ENCODE peak calls at places on chromosomes 12 and 14, in seven cellular contexts. V is K562, F is HepG2, J is HCT116, H is GM12878, Y is H1, S is SK-N-SH. C is an unnamed sample.

GRCh38 chr14:65414961-65415589 is 2.5 kb downstream of the FUT8 start:
- DNase-seq in V (peak), F (peak), J (no peak), H (no peak), Y (no peak), S (peak), C (no peak)

GRCh38 chr12:132003846-132004245 is 54.1 kb downstream of the EP400 start:
- DNase-seq in V (no peak), F (no peak), J (no peak), H (no peak), Y (no peak), S (no peak), C (no peak)

GRCh38 chr12:54438506-54438905 is 19.4 kb upstream of the ITGA5 start:
- DNase-seq in V (no peak), F (no peak), J (no peak), H (no peak), Y (no peak), S (no peak), C (no peak)

GRCh38 chr12:54378791-54379400 is 5.6 kb downstream of the ZNF385A start:
- DNase-seq in V (peak), F (peak), J (no peak), H (no peak), Y (peak), S (peak), C (peak)

GRCh38 chr12:51593539-51593938 is 2.5 kb downstream of the SCN8A start:
- DNase-seq in V (peak), F (peak), J (no peak), H (no peak), Y (no peak), S (no peak), C (peak)

GRCh38 chr12:111180830-111181726 is 187.8 kb downstream of the PHETA1 start:
- DNase-seq in V (peak), F (no peak), J (no peak), H (no peak), Y (no peak), S (peak), C (no peak)

GRCh38 chr12:76284816-76285750 is 63.1 kb downstream of the BBS10 start:
- DNase-seq in V (no peak), F (peak), J (no peak), H (no peak), Y (no peak), S (no peak), C (no peak)

GRCh38 chr12:94872671-94873367 is 130.7 kb downstream of the NDUFA12 start:
- DNase-seq in V (no peak), F (no peak), J (no peak), H (no peak), Y (peak), S (peak), C (no peak)

GRCh38 chr14:104739026-104739425 is 13.9 kb upstream of the SIVA1 start:
- DNase-seq in V (no peak), F (no peak), J (no peak), H (no peak), Y (no peak), S (peak), C (no peak)

GRCh38 chr12:89883630-89884364 is 175.2 kb upstream of the ATP2B1 start:
- DNase-seq in V (no peak), F (no peak), J (no peak), H (no peak), Y (no peak), S (no peak), C (no peak)

GRCh38 chr12:18747960-18748359 is 10.0 kb downstream of the CAPZA3 start:
- DNase-seq in V (no peak), F (no peak), J (no peak), H (no peak), Y (no peak), S (no peak), C (no peak)

GRCh38 chr12:18752280-18752920 is 14.5 kb downstream of the CAPZA3 start:
- DNase-seq in V (peak), F (no peak), J (no peak), H (no peak), Y (no peak), S (no peak), C (no peak)

GRCh38 chr12:18750087-18750486 is 12.2 kb downstream of the CAPZA3 start:
- DNase-seq in V (no peak), F (no peak), J (no peak), H (no peak), Y (no peak), S (no peak), C (no peak)

GRCh38 chr12:18751866-18752265 is 13.9 kb downstream of the CAPZA3 start:
- DNase-seq in V (no peak), F (no peak), J (no peak), H (no peak), Y (no peak), S (no peak), C (no peak)

DNA sequence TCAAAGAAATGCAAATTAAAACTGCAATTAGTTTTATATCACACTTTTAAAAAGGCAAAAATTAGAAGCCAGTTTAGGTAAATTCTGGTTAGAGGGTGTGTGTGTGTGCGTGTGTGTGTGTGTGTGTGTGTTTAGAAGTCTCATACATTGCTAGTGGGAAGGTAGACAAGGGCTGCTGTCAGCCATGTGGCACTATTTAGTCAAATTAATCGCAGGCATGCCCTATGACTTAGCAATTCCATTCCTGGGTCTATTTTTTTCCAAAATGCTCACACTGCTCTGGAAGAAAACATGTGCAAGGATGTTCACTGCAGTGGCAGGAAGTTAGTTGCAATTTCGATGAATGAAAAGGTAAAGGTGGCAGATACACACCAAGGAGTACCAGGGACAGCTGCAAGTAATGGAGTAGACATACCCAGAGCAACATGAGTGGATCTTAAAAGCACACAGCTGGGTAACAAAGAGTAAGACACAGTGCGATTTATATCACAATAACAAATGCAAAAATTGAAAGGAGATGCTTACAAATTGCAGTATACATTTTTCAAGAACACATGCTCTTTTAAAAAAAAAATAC is 11.6 kb downstream of the CAPZA3 start:
- DNase-seq in V (no peak), F (no peak), J (no peak), H (no peak), Y (no peak), S (no peak), C (no peak)
- TF ChIP-seq JUND in V (no peak), F (no peak), J (no peak), H (no peak), Y (no peak), S (no peak), C (no peak)

GRCh38 chr12:85877459-85877858 is 3.4 kb downstream of the NTS start:
- DNase-seq in V (no peak), F (no peak), J (no peak), H (no peak), Y (no peak), S (no peak), C (no peak)

GRCh38 chr12:85872497-85873091 is 1.5 kb upstream of the NTS start:
- DNase-seq in V (peak), F (peak), J (peak), H (no peak), Y (no peak), S (peak), C (peak)

GRCh38 chr12:85874064-85874463 is at the start of gene NTS:
- DNase-seq in V (no peak), F (no peak), J (no peak), H (no peak), Y (no peak), S (no peak), C (no peak)
- TF ChIP-seq JUND in V (no peak), F (no peak), J (no peak), H (no peak), Y (no peak), S (no peak), C (no peak)

DNA sequence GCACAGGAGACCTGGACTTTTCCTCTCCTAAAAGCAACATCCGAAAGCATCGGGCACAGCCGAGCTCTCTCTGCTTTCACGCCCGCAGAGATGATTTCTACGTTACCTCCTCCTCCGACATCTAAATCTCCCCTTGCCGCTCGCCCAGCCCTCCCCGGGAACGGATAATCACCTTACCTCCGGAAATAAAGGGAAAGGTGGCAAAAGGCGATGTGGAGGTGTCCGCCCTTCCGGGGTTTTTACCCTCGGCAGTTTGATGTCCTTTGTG is 560 bp downstream of the SLC38A1 start:
- DNase-seq in V (no peak), F (no peak), J (no peak), H (no peak), Y (no peak), S (no peak), C (no peak)
- TF ChIP-seq JUND in V (no peak), F (no peak), J (no peak), H (no peak), Y (no peak), S (no peak), C (no peak)

GRCh38 chr12:22821985-22822384 is 197.0 kb downstream of the ETNK1 start:
- DNase-seq in V (no peak), F (peak), J (no peak), H (no peak), Y (no peak), S (no peak), C (no peak)
- TF ChIP-seq JUND in V (no peak), F (no peak), J (no peak), H (no peak), Y (no peak), S (no peak), C (no peak)

DNA sequence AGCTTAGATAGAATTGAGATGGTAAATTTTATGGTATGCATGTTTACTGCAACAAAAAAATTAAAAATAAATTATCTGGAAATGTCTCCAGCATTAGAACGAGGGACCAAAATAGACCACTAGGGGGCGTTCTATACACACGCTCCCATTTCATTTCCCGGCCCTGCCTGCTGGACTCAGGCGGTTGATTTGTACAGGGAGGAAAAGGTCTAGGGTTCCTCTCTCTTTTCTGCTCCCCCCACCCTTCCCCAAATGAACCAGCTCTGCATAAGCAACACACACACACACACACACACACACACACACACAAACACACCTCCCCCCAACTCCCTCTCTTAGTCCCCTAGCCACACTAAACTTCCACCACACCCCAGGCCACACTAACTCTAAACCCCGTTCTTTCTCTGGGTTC is 7.8 kb upstream of the DTX1 start:
- DNase-seq in V (peak), F (peak), J (peak), H (no peak), Y (no peak), S (peak), C (peak)
- TF ChIP-seq JUND in V (no peak), F (no peak), J (no peak), H (no peak), Y (no peak), S (no peak), C (no peak)

DNA sequence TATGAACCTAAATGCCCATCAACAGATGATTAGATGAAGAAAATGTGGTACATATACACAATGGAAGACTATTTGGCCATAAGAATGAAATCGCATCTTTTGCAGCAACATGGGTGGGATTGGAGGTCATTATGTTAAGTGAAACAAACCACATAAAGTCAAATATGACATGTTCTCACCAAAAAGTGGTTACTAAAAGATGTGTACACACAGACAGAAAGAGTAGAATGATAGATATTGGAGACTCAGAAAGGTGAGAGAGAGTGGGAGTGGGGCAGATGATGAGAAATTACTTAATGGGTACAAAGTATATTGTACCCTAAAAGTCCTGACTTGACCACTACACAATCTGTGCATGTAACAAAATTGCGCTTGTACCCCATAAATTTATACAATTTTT is 19.6 kb downstream of the VWF start:
- DNase-seq in V (no peak), F (no peak), J (no peak), H (no peak), Y (no peak), S (no peak), C (no peak)
- TF ChIP-seq JUND in V (no peak), F (no peak), J (no peak), H (no peak), Y (no peak), S (no peak), C (no peak)

GRCh38 chr14:23093526-23093925 is 1.4 kb downstream of the ACIN1 start:
- DNase-seq in V (no peak), F (no peak), J (no peak), H (no peak), Y (no peak), S (no peak), C (no peak)

GRCh38 chr14:23093104-23093503 is 1.8 kb downstream of the ACIN1 start:
- DNase-seq in V (no peak), F (no peak), J (no peak), H (no peak), Y (no peak), S (no peak), C (no peak)

GRCh38 chr14:23094666-23095195 is at the start of gene ACIN1:
- DNase-seq in V (peak), F (peak), J (peak), H (peak), Y (peak), S (peak), C (peak)

GRCh38 chr14:23095196-23096108 is at the start of gene C14orf119:
- DNase-seq in V (peak), F (peak), J (peak), H (peak), Y (no peak), S (peak), C (peak)

DNA sequence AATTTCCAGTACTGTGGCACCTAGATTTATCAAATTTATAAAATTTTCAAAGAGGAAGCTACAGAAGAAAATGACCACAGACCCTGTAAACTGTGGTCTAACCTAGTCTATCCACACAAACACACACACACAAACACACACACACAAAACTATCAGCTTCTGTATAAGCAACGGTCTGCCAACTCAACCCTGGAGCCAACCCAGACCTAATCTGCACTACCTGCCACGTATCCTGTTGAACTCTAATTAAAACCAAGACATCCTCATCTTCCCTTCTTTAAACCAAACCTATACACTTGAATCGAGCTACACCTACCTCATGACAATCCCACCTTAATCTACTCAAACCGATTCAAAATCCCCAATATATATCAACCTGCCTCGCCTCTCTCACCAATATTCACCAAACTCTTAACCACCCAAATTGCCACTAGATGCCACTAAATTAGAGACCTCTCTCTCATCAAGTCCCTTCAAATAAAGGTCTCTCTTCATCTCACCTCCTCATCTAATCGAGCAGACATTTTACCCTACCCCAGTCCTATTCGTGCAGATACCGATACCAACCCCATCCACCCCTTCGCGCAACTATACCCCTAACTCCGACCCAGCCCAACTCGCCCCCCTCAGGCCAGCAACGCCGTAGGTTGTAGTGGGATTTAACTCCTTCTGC is 807 bp downstream of the ACIN1 start:
- DNase-seq in V (no peak), F (no peak), J (no peak), H (no peak), Y (no peak), S (peak), C (no peak)
- TF ChIP-seq JUND in V (no peak), F (no peak), J (no peak), H (no peak), Y (no peak), S (no peak), C (no peak)

DNA sequence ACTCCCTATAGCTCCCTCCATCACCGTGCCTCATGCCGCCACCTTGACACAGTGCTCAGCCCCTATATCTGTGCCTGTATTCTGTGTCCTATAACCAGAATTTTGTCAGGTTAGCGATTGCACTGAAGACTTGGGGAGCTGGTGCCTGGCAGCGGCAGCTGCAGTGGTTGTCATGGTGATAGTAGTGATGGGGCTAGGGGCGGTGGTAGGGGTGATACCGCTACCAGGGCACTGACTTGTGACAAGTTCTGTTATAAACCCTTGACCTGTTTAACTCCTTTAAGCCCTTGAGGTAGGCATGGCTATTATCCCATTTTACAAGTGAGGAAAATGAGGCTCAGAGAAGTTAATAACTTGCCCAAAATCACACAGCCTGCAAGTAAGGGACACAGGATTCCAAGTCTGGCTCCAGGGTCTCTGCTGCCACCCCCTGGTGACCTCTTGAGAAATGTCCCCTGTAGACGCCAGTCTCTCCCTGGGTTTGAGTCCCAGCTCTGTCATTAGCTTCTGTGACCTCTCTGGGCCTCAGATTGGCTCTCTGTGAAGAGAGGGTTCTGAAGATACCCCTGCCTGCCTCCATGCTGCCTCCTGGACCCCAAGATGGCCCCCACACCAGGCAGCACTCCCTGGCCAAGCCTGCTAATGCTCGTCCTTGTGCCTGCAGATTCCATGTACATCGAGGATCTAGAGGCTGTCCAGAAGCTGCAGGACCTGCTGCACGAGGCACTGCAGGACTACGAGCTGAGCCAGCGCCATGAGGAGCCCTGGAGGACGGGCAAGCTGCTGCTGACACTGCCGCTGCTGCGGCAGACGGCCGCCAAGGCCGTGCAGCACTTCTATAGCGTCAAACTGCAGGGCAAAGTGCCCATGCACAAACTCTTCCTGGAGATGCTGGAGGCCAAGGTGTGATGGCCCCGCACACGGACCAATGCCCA is 121.9 kb downstream of the ESRRB start:
- DNase-seq in V (peak), F (no peak), J (no peak), H (no peak), Y (no peak), S (peak), C (peak)
- TF ChIP-seq JUND in V (no peak), F (no peak), J (no peak), H (no peak), Y (no peak), S (no peak), C (no peak)